ENCODE peak calls at places on chromosome X, in six cellular contexts. U is BJ, S is ovary, K is astrocyte of the cerebellum, X is B cell, Z is fibroblast of lung. F is an unnamed sample.

GRCh38 chrX:24334473-24334872 is 20.6 kb upstream of the SUPT20HL2 start:
- DNase-seq in U (no peak), S (no peak), K (no peak), X (no peak), Z (no peak), F (no peak)

GRCh38 chrX:12970691-12971202 is 4.2 kb upstream of the TMSB4X start:
- DNase-seq in U (no peak), S (no peak), K (no peak), X (peak), Z (peak), F (no peak)

GRCh38 chrX:70422886-70423336 is at the start of gene GDPD2:
- DNase-seq in U (no peak), S (no peak), K (no peak), X (no peak), Z (peak), F (peak)

GRCh38 chrX:57906790-57907189 is 3.5 kb downstream of the ZXDA start:
- DNase-seq in U (no peak), S (no peak), K (peak), X (no peak), Z (peak), F (no peak)

GRCh38 chrX:101682723-101683122 is 23.1 kb upstream of the ARMCX2 start:
- DNase-seq in U (no peak), S (no peak), K (no peak), X (no peak), Z (peak), F (no peak)

GRCh38 chrX:1763294-1763693 is 148.4 kb downstream of the ASMT start:
- DNase-seq in U (no peak), S (no peak), K (no peak), X (no peak), Z (no peak), F (no peak)

GRCh38 chrX:42273387-42273786 is 350.0 kb upstream of the CASK start:
- DNase-seq in U (no peak), S (no peak), K (no peak), X (no peak), Z (no peak), F (no peak)

GRCh38 chrX:26670521-26670920 is 454.6 kb downstream of the MAGEB5 start:
- DNase-seq in U (no peak), S (no peak), K (no peak), X (no peak), Z (no peak), F (no peak)

GRCh38 chrX:57752866-57753265 is 72.8 kb upstream of the NLRP2B start:
- DNase-seq in U (no peak), S (no peak), K (no peak), X (no peak), Z (no peak), F (no peak)

GRCh38 chrX:115324194-115324593 is 34.7 kb downstream of the LUZP4 start:
- DNase-seq in U (no peak), S (no peak), K (peak), X (no peak), Z (peak), F (no peak)

GRCh38 chrX:109681475-109682081 is 51.5 kb downstream of the ACSL4 start:
- DNase-seq in U (no peak), S (no peak), K (no peak), X (no peak), Z (no peak), F (no peak)

GRCh38 chrX:45743081-45743533 is 542.4 kb upstream of the DIPK2B start:
- DNase-seq in U (no peak), S (no peak), K (no peak), X (no peak), Z (peak), F (no peak)

GRCh38 chrX:31500920-31501319 is 429.1 kb upstream of the FTHL17 start:
- DNase-seq in U (no peak), S (no peak), K (no peak), X (no peak), Z (peak), F (no peak)

GRCh38 chrX:51496501-51497291 is at the start of gene NUDT11:
- DNase-seq in U (no peak), S (peak), K (peak), X (peak), Z (peak), F (peak)

GRCh38 chrX:65488496-65488895 is 46.1 kb downstream of the LAS1L start:
- DNase-seq in U (peak), S (no peak), K (no peak), X (no peak), Z (no peak), F (no peak)

GRCh38 chrX:20530319-20530979 is 263.7 kb upstream of the RPS6KA3 start:
- DNase-seq in U (no peak), S (peak), K (peak), X (peak), Z (peak), F (peak)

GRCh38 chrX:71532078-71532752 is 689 bp upstream of the OGT start:
- DNase-seq in U (no peak), S (no peak), K (no peak), X (peak), Z (peak), F (no peak)

GRCh38 chrX:13369541-13370140 is 49.8 kb upstream of the ATXN3L start:
- DNase-seq in U (no peak), S (no peak), K (no peak), X (no peak), Z (no peak), F (no peak)

GRCh38 chrX:150845091-150845490 is 53.4 kb downstream of the CD99L2 start:
- DNase-seq in U (no peak), S (no peak), K (no peak), X (no peak), Z (no peak), F (no peak)

GRCh38 chrX:139751053-139751452 is 43.1 kb upstream of the MCF2 start:
- DNase-seq in U (no peak), S (no peak), K (no peak), X (no peak), Z (no peak), F (no peak)

GRCh38 chrX:132041016-132041415 is 17.9 kb downstream of the STK26 start:
- DNase-seq in U (no peak), S (no peak), K (no peak), X (no peak), Z (no peak), F (no peak)

GRCh38 chrX:130079824-130080406 is 30.4 kb downstream of the ELF4 start:
- DNase-seq in U (peak), S (peak), K (peak), X (peak), Z (peak), F (peak)

GRCh38 chrX:151398346-151398745 is 1.3 kb downstream of the VMA21 start:
- DNase-seq in U (no peak), S (no peak), K (no peak), X (no peak), Z (no peak), F (no peak)

GRCh38 chrX:10833299-10834169 is 213.1 kb upstream of the MID1 start:
- DNase-seq in U (no peak), S (peak), K (no peak), X (no peak), Z (no peak), F (peak)

GRCh38 chrX:67635424-67635823 is 91.6 kb downstream of the AR start:
- DNase-seq in U (no peak), S (no peak), K (no peak), X (no peak), Z (no peak), F (no peak)

GRCh38 chrX:24332868-24333267 is 19.0 kb upstream of the SUPT20HL2 start:
- DNase-seq in U (no peak), S (no peak), K (peak), X (no peak), Z (no peak), F (no peak)

GRCh38 chrX:112450810-112451209 is 228.9 kb downstream of the LHFPL1 start:
- DNase-seq in U (no peak), S (no peak), K (no peak), X (no peak), Z (no peak), F (no peak)

GRCh38 chrX:13893826-13894225 is 76.9 kb upstream of the GPM6B start:
- DNase-seq in U (no peak), S (no peak), K (no peak), X (no peak), Z (no peak), F (no peak)

GRCh38 chrX:13220916-13221315 is 98.9 kb downstream of the ATXN3L start:
- DNase-seq in U (no peak), S (no peak), K (peak), X (no peak), Z (peak), F (no peak)

GRCh38 chrX:116198810-116199209 is 28.3 kb downstream of the AGTR2 start:
- DNase-seq in U (no peak), S (no peak), K (no peak), X (no peak), Z (no peak), F (no peak)

GRCh38 chrX:16712116-16712824 is at the start of gene CTPS2:
- DNase-seq in U (no peak), S (peak), K (no peak), X (peak), Z (peak), F (peak)

GRCh38 chrX:33133320-33133719 is 78.0 kb downstream of the DMD start:
- DNase-seq in U (no peak), S (no peak), K (no peak), X (no peak), Z (no peak), F (no peak)

GRCh38 chrX:30573125-30573524 is 4.4 kb downstream of the TASL start:
- DNase-seq in U (no peak), S (no peak), K (no peak), X (no peak), Z (no peak), F (no peak)

GRCh38 chrX:104098919-104099318 is 13.4 kb upstream of the ZCCHC18 start:
- DNase-seq in U (no peak), S (no peak), K (no peak), X (no peak), Z (no peak), F (no peak)
- TF ChIP-seq CTCF in U (no peak), S (no peak), K (no peak), X (no peak), Z (no peak), F (no peak)

GRCh38 chrX:119617511-119618164 is 11.4 kb upstream of the NKRF start:
- DNase-seq in U (no peak), S (no peak), K (no peak), X (peak), Z (no peak), F (no peak)
- TF ChIP-seq CTCF in U (no peak), S (no peak), K (no peak), X (no peak), Z (no peak), F (no peak)

GRCh38 chrX:38374431-38374830 is 22.0 kb downstream of the OTC start:
- DNase-seq in U (no peak), S (no peak), K (no peak), X (no peak), Z (no peak), F (no peak)

GRCh38 chrX:38379088-38379487 is 26.7 kb downstream of the OTC start:
- DNase-seq in U (no peak), S (no peak), K (no peak), X (no peak), Z (no peak), F (no peak)

GRCh38 chrX:38376747-38377146 is 24.3 kb downstream of the OTC start:
- DNase-seq in U (no peak), S (no peak), K (no peak), X (no peak), Z (no peak), F (no peak)

GRCh38 chrX:38375888-38376287 is 23.5 kb downstream of the OTC start:
- DNase-seq in U (no peak), S (no peak), K (no peak), X (peak), Z (peak), F (no peak)
- TF ChIP-seq CTCF in U (peak), S (no peak), K (peak), X (no peak), Z (peak), F (peak)

GRCh38 chrX:19382500-19383145 is 38.9 kb downstream of the PDHA1 start:
- DNase-seq in U (no peak), S (no peak), K (no peak), X (peak), Z (peak), F (peak)
- TF ChIP-seq CTCF in U (peak), S (no peak), K (peak), X (peak), Z (peak), F (peak)

DNA sequence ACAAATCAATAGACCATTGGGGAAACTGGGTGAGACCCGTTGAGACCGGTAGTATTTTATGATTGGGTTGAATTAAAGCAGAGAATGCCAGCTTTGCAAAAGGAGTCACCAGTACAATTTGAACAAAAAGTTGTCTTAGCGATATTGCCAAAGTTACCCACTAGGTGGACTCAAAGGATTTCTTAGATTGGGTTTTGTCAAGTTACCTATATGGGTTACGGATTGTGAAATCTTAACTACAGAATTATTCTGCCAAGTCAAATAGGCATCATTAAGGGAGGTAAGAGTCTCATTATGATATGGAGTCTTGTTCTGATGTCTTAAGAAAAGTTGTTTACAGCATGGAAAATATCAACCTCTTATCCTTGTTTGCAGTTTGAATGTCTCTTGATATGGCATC is 15.0 kb upstream of the CT47A1 start:
- DNase-seq in U (no peak), S (no peak), K (no peak), X (no peak), Z (no peak), F (no peak)
- TF ChIP-seq CTCF in U (peak), S (no peak), K (peak), X (no peak), Z (no peak), F (peak)

GRCh38 chrX:134426285-134426684 is 33.7 kb upstream of the HPRT1 start:
- DNase-seq in U (no peak), S (no peak), K (no peak), X (no peak), Z (no peak), F (no peak)
- TF ChIP-seq CTCF in U (no peak), S (no peak), K (no peak), X (no peak), Z (no peak), F (no peak)

F was measured in nephron progenitor cell.